ENCODE peak calls at places on chromosomes 16 and 17, in seven cellular contexts. Y, R, L, Q, T, I and N are unnamed samples.

GRCh38 chr16:87156195-87156594 is 161.0 kb downstream of the C16orf95 start:
- DNase-seq in Y (no peak), R (no peak), L (no peak), Q (no peak), T (no peak), I (no peak), N (no peak)

GRCh38 chr16:23182675-23183485 is at the start of gene SCNN1G:
- DNase-seq in Y (peak; percentile 17), R (peak; percentile 6), L (no peak), Q (no peak), T (peak; percentile 16), I (no peak), N (no peak)

GRCh38 chr16:16063685-16064084 is 114.3 kb downstream of the ABCC1 start:
- DNase-seq in Y (no peak), R (no peak), L (no peak), Q (no peak), T (no peak), I (no peak), N (no peak)

GRCh38 chr17:62653002-62653830 is 25.7 kb downstream of the MRC2 start:
- DNase-seq in Y (peak; percentile 77), R (peak; percentile 62), L (peak; percentile 33), Q (peak; percentile 48), T (peak; percentile 60), I (peak; percentile 50), N (peak; percentile 26)

GRCh38 chr17:74552037-74552436 is 6.1 kb upstream of the CD300C start:
- DNase-seq in Y (no peak), R (no peak), L (no peak), Q (no peak), T (no peak), I (no peak), N (no peak)

GRCh38 chr17:8599351-8600011 is 31.0 kb downstream of the MYH10 start:
- DNase-seq in Y (no peak), R (no peak), L (no peak), Q (peak; percentile 31), T (no peak), I (no peak), N (no peak)

GRCh38 chr16:26816885-26817571 is 249.7 kb upstream of the C16orf82 start:
- DNase-seq in Y (no peak), R (no peak), L (peak; percentile 6), Q (no peak), T (no peak), I (no peak), N (no peak)

GRCh38 chr17:73536700-73537680 is 107.3 kb downstream of the SDK2 start:
- DNase-seq in Y (peak; percentile 29), R (no peak), L (no peak), Q (no peak), T (no peak), I (no peak), N (no peak)

GRCh38 chr17:64775701-64776570 is 113.8 kb upstream of the SMURF2 start:
- DNase-seq in Y (no peak), R (no peak), L (no peak), Q (no peak), T (no peak), I (no peak), N (no peak)

GRCh38 chr17:79679631-79680340 is 51.0 kb upstream of the ENPP7 start:
- DNase-seq in Y (no peak), R (no peak), L (no peak), Q (no peak), T (no peak), I (no peak), N (no peak)

GRCh38 chr17:30829022-30829421 is 2.7 kb upstream of the ATAD5 start:
- DNase-seq in Y (no peak), R (no peak), L (no peak), Q (no peak), T (no peak), I (no peak), N (no peak)

GRCh38 chr16:10577305-10578202 is 2.8 kb downstream of the EMP2 start:
- DNase-seq in Y (no peak), R (no peak), L (no peak), Q (no peak), T (no peak), I (no peak), N (no peak)

GRCh38 chr17:81253358-81254131 is 14.4 kb downstream of the NDUFAF8 start:
- DNase-seq in Y (no peak), R (peak; percentile 69), L (no peak), Q (peak; percentile 53), T (peak; percentile 44), I (peak; percentile 40), N (peak; percentile 64)

GRCh38 chr16:4261557-4262172 is 11.2 kb downstream of the TFAP4 start:
- DNase-seq in Y (peak; percentile 51), R (peak; percentile 41), L (peak; percentile 5), Q (peak; percentile 42), T (peak; percentile 66), I (no peak), N (peak; percentile 22)

GRCh38 chr17:61380217-61380835 is 19.3 kb upstream of the TBX2 start:
- DNase-seq in Y (no peak), R (no peak), L (no peak), Q (no peak), T (no peak), I (no peak), N (no peak)

GRCh38 chr17:72446525-72447250 is 325.9 kb downstream of the SOX9 start:
- DNase-seq in Y (no peak), R (no peak), L (no peak), Q (no peak), T (peak; percentile 59), I (no peak), N (no peak)

GRCh38 chr17:50150354-50151040 is at the start of gene PPP1R9B:
- DNase-seq in Y (no peak), R (peak; percentile 22), L (no peak), Q (no peak), T (no peak), I (no peak), N (no peak)

GRCh38 chr16:82924075-82924854 is 297.5 kb downstream of the CDH13 start:
- DNase-seq in Y (no peak), R (no peak), L (no peak), Q (no peak), T (no peak), I (peak; percentile 23), N (peak; percentile 50)

GRCh38 chr17:8163978-8164814 is 1.4 kb upstream of the VAMP2 start:
- DNase-seq in Y (no peak), R (peak; percentile 75), L (peak; percentile 25), Q (peak; percentile 50), T (peak; percentile 75), I (peak; percentile 77), N (peak; percentile 77)

GRCh38 chr16:54489225-54489781 is 202.7 kb upstream of the IRX3 start:
- DNase-seq in Y (no peak), R (no peak), L (no peak), Q (no peak), T (peak; percentile 47), I (no peak), N (no peak)

GRCh38 chr17:27530791-27531391 is 74.6 kb downstream of the KSR1 start:
- DNase-seq in Y (no peak), R (no peak), L (peak; percentile 64), Q (peak; percentile 72), T (peak; percentile 44), I (no peak), N (no peak)

GRCh38 chr17:40730974-40731373 is 24.2 kb downstream of the KRT25 start:
- DNase-seq in Y (no peak), R (no peak), L (no peak), Q (no peak), T (no peak), I (no peak), N (no peak)

GRCh38 chr16:64346080-64346479 is 775.8 kb downstream of the CDH11 start:
- DNase-seq in Y (no peak), R (no peak), L (no peak), Q (no peak), T (no peak), I (no peak), N (no peak)

GRCh38 chr16:78230832-78231231 is 131.4 kb downstream of the WWOX start:
- DNase-seq in Y (no peak), R (no peak), L (peak; percentile 3), Q (peak; percentile 1), T (peak; percentile 54), I (no peak), N (no peak)

GRCh38 chr16:11687606-11688519 is 19.6 kb downstream of the SNN start:
- DNase-seq in Y (no peak), R (no peak), L (no peak), Q (no peak), T (no peak), I (no peak), N (no peak)
- H3K36me3 ChIP-seq in Y (peaks cover 82% of the 10 kb centered on the region), R (peaks cover 9% of the 10 kb centered on the region), L (peaks cover 24% of the 10 kb centered on the region), Q (peaks cover 56% of the 10 kb centered on the region), T (no peaks in the 10 kb centered on the region), I (peaks cover 41% of the 10 kb centered on the region), N (peaks cover 62% of the 10 kb centered on the region)

GRCh38 chr16:85168732-85169256 is 56.5 kb upstream of the CIBAR2 start:
- DNase-seq in Y (peak; percentile 69), R (no peak), L (no peak), Q (peak; percentile 80), T (peak; percentile 72), I (no peak), N (no peak)
- H3K4me3 ChIP-seq in Y (no peak overlapping the region), R (no peak overlapping the region), L (peak overlapping the region; percentile 11), Q (peak overlapping the region; percentile 30), T (peak overlapping the region; percentile 32), I (no peak overlapping the region), N (no peak overlapping the region)

GRCh38 chr17:22463110-22463850 is 771.0 kb downstream of the KCNJ18 start:
- DNase-seq in Y (no peak), R (no peak), L (no peak), Q (no peak), T (no peak), I (no peak), N (no peak)

GRCh38 chr17:22460461-22461063 is 768.2 kb downstream of the KCNJ18 start:
- DNase-seq in Y (no peak), R (no peak), L (no peak), Q (no peak), T (no peak), I (no peak), N (no peak)

GRCh38 chr17:22459953-22460350 is 767.6 kb downstream of the KCNJ18 start:
- DNase-seq in Y (no peak), R (no peak), L (no peak), Q (no peak), T (no peak), I (no peak), N (no peak)

GRCh38 chr17:22462461-22462860 is 770.1 kb downstream of the KCNJ18 start:
- DNase-seq in Y (no peak), R (no peak), L (no peak), Q (no peak), T (no peak), I (no peak), N (no peak)

GRCh38 chr17:22461460-22462145 is 769.3 kb downstream of the KCNJ18 start:
- DNase-seq in Y (no peak), R (no peak), L (no peak), Q (no peak), T (no peak), I (no peak), N (no peak)
- H3K9me3 ChIP-seq in Y (no peaks in the 10 kb centered on the region), R (no peaks in the 10 kb centered on the region), L (no peaks in the 10 kb centered on the region), Q (no peaks in the 10 kb centered on the region), T (no peaks in the 10 kb centered on the region), I (no peaks in the 10 kb centered on the region), N (no peaks in the 10 kb centered on the region)

GRCh38 chr16:28204211-28204610 is 7.6 kb downstream of the XPO6 start:
- DNase-seq in Y (no peak), R (no peak), L (no peak), Q (no peak), T (no peak), I (no peak), N (no peak)
- H3K36me3 ChIP-seq in Y (peaks cover 93% of the 10 kb centered on the region), R (peaks cover 35% of the 10 kb centered on the region), L (peaks cover 42% of the 10 kb centered on the region), Q (peaks cover 6% of the 10 kb centered on the region), T (no peaks in the 10 kb centered on the region), I (peaks cover 55% of the 10 kb centered on the region), N (peaks cover 55% of the 10 kb centered on the region)